ENCODE peak calls at places on chromosomes 11 and 22, in seven cellular contexts. One of them, this sample, is unnamed.

GRCh38 chr11:11027271-11027670 is 169.4 kb upstream of the ZBED5 start:
- DNase-seq in right lobe of liver: no peak
- DNase-seq in astrocyte of the spinal cord: peak; percentile 61
- DNase-seq in fibroblast of mammary gland: peak; percentile 89
- DNase-seq in AG09309: peak; percentile 61
- DNase-seq in IMR-90: peak; percentile 85
- DNase-seq in A549: peak; percentile 36
- DNase-seq in this sample: no peak

GRCh38 chr11:69292221-69292648 is 1.7 kb upstream of the MYEOV start:
- DNase-seq in fibroblast of mammary gland: peak; percentile 33
- DNase-seq in astrocyte of the spinal cord: no peak
- DNase-seq in right lobe of liver: no peak
- DNase-seq in AG09309: no peak
- DNase-seq in A549: peak; percentile 34
- DNase-seq in IMR-90: no peak
- DNase-seq in this sample: no peak

GRCh38 chr22:39353346-39353745 is 3.6 kb downstream of the SYNGR1 start:
- DNase-seq in right lobe of liver: no peak
- DNase-seq in fibroblast of mammary gland: peak; percentile 14
- DNase-seq in IMR-90: no peak
- DNase-seq in A549: no peak
- DNase-seq in astrocyte of the spinal cord: no peak
- DNase-seq in AG09309: no peak
- DNase-seq in this sample: no peak

GRCh38 chr11:134578807-134579708 is 167.0 kb upstream of the B3GAT1 start:
- DNase-seq in right lobe of liver: peak; percentile 39
- DNase-seq in AG09309: no peak
- DNase-seq in A549: no peak
- DNase-seq in IMR-90: no peak
- DNase-seq in astrocyte of the spinal cord: no peak
- DNase-seq in fibroblast of mammary gland: no peak
- DNase-seq in this sample: no peak

GRCh38 chr11:114195981-114196731 is 100.0 kb upstream of the NNMT start:
- DNase-seq in A549: no peak
- DNase-seq in IMR-90: no peak
- DNase-seq in astrocyte of the spinal cord: no peak
- DNase-seq in AG09309: no peak
- DNase-seq in fibroblast of mammary gland: peak; percentile 52
- DNase-seq in right lobe of liver: no peak
- DNase-seq in this sample: no peak

GRCh38 chr11:19367051-19367709 is 126.4 kb upstream of the E2F8 start:
- DNase-seq in A549: no peak
- DNase-seq in IMR-90: peak; percentile 85
- DNase-seq in astrocyte of the spinal cord: peak; percentile 84
- DNase-seq in AG09309: no peak
- DNase-seq in fibroblast of mammary gland: peak; percentile 97
- DNase-seq in right lobe of liver: no peak
- DNase-seq in this sample: no peak

GRCh38 chr22:30968015-30968923 is at the start of gene MORC2:
- DNase-seq in fibroblast of mammary gland: no peak
- DNase-seq in AG09309: no peak
- DNase-seq in astrocyte of the spinal cord: peak; percentile 57
- DNase-seq in A549: peak; percentile 69
- DNase-seq in IMR-90: peak; percentile 15
- DNase-seq in right lobe of liver: peak; percentile 76
- DNase-seq in this sample: no peak

GRCh38 chr11:22920939-22921565 is 60.8 kb upstream of the CCDC179 start:
- DNase-seq in AG09309: peak; percentile 1
- DNase-seq in fibroblast of mammary gland: peak; percentile 43
- DNase-seq in IMR-90: peak; percentile 76
- DNase-seq in astrocyte of the spinal cord: peak; percentile 57
- DNase-seq in A549: peak; percentile 55
- DNase-seq in right lobe of liver: no peak
- DNase-seq in this sample: no peak

GRCh38 chr11:66001941-66002647 is at the start of the genes BANF1 and EIF1AD:
- DNase-seq in IMR-90: peak; percentile 98
- DNase-seq in right lobe of liver: peak; percentile 88
- DNase-seq in AG09309: peak; percentile 90
- DNase-seq in A549: peak; percentile 99
- DNase-seq in astrocyte of the spinal cord: peak; percentile 99
- DNase-seq in fibroblast of mammary gland: peak; percentile 98
- DNase-seq in this sample: peak; percentile 94

GRCh38 chr22:36162127-36163034 is 1.8 kb upstream of the APOL3 start:
- DNase-seq in A549: no peak
- DNase-seq in astrocyte of the spinal cord: no peak
- DNase-seq in fibroblast of mammary gland: no peak
- DNase-seq in IMR-90: no peak
- DNase-seq in right lobe of liver: no peak
- DNase-seq in AG09309: no peak
- DNase-seq in this sample: peak; percentile 59

GRCh38 chr11:35978891-35979290 is 35.0 kb downstream of the LDLRAD3 start:
- DNase-seq in AG09309: no peak
- DNase-seq in IMR-90: no peak
- DNase-seq in astrocyte of the spinal cord: no peak
- DNase-seq in fibroblast of mammary gland: no peak
- DNase-seq in A549: no peak
- DNase-seq in right lobe of liver: no peak
- DNase-seq in this sample: no peak

GRCh38 chr11:78656327-78656726 is 81.7 kb upstream of the NARS2 start:
- DNase-seq in right lobe of liver: no peak
- DNase-seq in fibroblast of mammary gland: no peak
- DNase-seq in IMR-90: no peak
- DNase-seq in AG09309: no peak
- DNase-seq in A549: no peak
- DNase-seq in astrocyte of the spinal cord: no peak
- DNase-seq in this sample: no peak

GRCh38 chr11:43987384-43988039 is 45.1 kb downstream of the C11orf96 start:
- DNase-seq in AG09309: peak; percentile 80
- DNase-seq in IMR-90: peak; percentile 80
- DNase-seq in A549: no peak
- DNase-seq in fibroblast of mammary gland: peak; percentile 97
- DNase-seq in astrocyte of the spinal cord: peak; percentile 85
- DNase-seq in right lobe of liver: peak; percentile 95
- DNase-seq in this sample: no peak

GRCh38 chr11:61294717-61295595 is at the start of gene VWCE:
- DNase-seq in AG09309: no peak
- DNase-seq in IMR-90: peak; percentile 41
- DNase-seq in fibroblast of mammary gland: peak; percentile 33
- DNase-seq in astrocyte of the spinal cord: peak; percentile 35
- DNase-seq in right lobe of liver: peak; percentile 73
- DNase-seq in A549: peak; percentile 50
- DNase-seq in this sample: peak; percentile 85

GRCh38 chr11:62507023-62507422 is 39.6 kb downstream of the AHNAK start:
- DNase-seq in right lobe of liver: no peak
- DNase-seq in IMR-90: no peak
- DNase-seq in fibroblast of mammary gland: no peak
- DNase-seq in AG09309: no peak
- DNase-seq in astrocyte of the spinal cord: no peak
- DNase-seq in A549: no peak
- DNase-seq in this sample: no peak

GRCh38 chr11:62505112-62505783 is 41.4 kb downstream of the AHNAK start:
- DNase-seq in astrocyte of the spinal cord: no peak
- DNase-seq in IMR-90: no peak
- DNase-seq in fibroblast of mammary gland: no peak
- DNase-seq in right lobe of liver: no peak
- DNase-seq in A549: no peak
- DNase-seq in AG09309: no peak
- DNase-seq in this sample: no peak

GRCh38 chr11:62506413-62506940 is 40.1 kb downstream of the AHNAK start:
- DNase-seq in IMR-90: no peak
- DNase-seq in AG09309: no peak
- DNase-seq in A549: no peak
- DNase-seq in astrocyte of the spinal cord: no peak
- DNase-seq in right lobe of liver: no peak
- DNase-seq in fibroblast of mammary gland: no peak
- DNase-seq in this sample: no peak

GRCh38 chr11:62505784-62506145 is 40.8 kb downstream of the AHNAK start:
- DNase-seq in A549: no peak
- DNase-seq in right lobe of liver: no peak
- DNase-seq in AG09309: no peak
- DNase-seq in astrocyte of the spinal cord: no peak
- DNase-seq in fibroblast of mammary gland: no peak
- DNase-seq in IMR-90: no peak
- DNase-seq in this sample: no peak

DNA sequence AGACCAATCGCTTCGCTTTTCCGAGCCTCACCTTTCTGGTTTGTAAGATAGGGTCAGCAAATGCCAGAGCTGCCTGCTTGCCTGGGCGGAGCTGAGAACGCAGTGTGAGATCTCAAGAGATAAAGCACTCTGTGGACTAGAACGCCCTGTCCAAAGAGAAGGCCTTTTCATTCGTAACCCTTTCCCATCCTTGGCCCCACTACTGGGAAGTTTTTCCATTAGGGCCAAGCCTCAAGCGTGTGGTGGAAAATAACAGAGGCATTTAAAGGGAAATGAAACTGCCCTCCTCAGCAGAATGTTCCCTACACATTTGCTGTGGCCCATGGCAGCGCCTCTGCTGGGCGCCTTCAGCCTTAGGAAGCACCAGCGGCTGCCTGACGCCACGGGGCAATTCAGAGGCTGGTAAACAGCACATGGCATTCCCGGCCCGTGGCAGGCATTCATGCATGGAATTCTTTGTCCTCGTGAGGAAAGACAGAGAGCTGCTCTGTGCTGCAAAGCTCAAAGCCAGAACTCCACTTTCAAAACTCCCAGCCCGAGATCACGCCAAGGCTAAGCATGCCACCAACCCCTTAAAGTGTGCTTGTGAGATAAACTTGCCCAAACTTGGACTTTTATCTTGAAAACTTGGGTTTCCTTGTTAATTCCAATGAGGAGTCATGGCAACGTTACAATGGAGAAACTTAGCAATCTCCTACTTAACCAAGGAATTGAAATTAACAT is 38.1 kb downstream of the AHNAK start:
- DNase-seq in astrocyte of the spinal cord: peak; percentile 64
- DNase-seq in A549: peak; percentile 88
- DNase-seq in right lobe of liver: peak; percentile 62
- DNase-seq in IMR-90: peak; percentile 36
- DNase-seq in fibroblast of mammary gland: no peak
- DNase-seq in AG09309: peak; percentile 24
- DNase-seq in this sample: no peak
- TF ChIP-seq CTCF in astrocyte of the spinal cord: peak; percentile 67
- TF ChIP-seq CTCF in A549: peak; percentile 50
- TF ChIP-seq CTCF in right lobe of liver: no peak
- TF ChIP-seq CTCF in IMR-90: peak; percentile 44
- TF ChIP-seq CTCF in fibroblast of mammary gland: peak; percentile 27
- TF ChIP-seq CTCF in AG09309: peak; percentile 60
- TF ChIP-seq CTCF in this sample: peak; percentile 43

GRCh38 chr11:27059431-27059830 is 18.8 kb downstream of the BBOX1 start:
- DNase-seq in fibroblast of mammary gland: no peak
- DNase-seq in AG09309: no peak
- DNase-seq in astrocyte of the spinal cord: no peak
- DNase-seq in A549: no peak
- DNase-seq in right lobe of liver: no peak
- DNase-seq in IMR-90: no peak
- DNase-seq in this sample: no peak

GRCh38 chr11:27058456-27058855 is 17.8 kb downstream of the BBOX1 start:
- DNase-seq in AG09309: peak; percentile 29
- DNase-seq in fibroblast of mammary gland: peak; percentile 69
- DNase-seq in IMR-90: peak; percentile 6
- DNase-seq in A549: no peak
- DNase-seq in right lobe of liver: no peak
- DNase-seq in astrocyte of the spinal cord: no peak
- DNase-seq in this sample: no peak

GRCh38 chr11:27064086-27064485 is 23.5 kb downstream of the BBOX1 start:
- DNase-seq in AG09309: peak; percentile 16
- DNase-seq in IMR-90: no peak
- DNase-seq in right lobe of liver: no peak
- DNase-seq in fibroblast of mammary gland: no peak
- DNase-seq in astrocyte of the spinal cord: no peak
- DNase-seq in A549: no peak
- DNase-seq in this sample: no peak

GRCh38 chr11:27055065-27055682 is 14.6 kb downstream of the BBOX1 start:
- DNase-seq in A549: peak; percentile 78
- DNase-seq in IMR-90: peak; percentile 37
- DNase-seq in astrocyte of the spinal cord: peak; percentile 76
- DNase-seq in fibroblast of mammary gland: peak; percentile 65
- DNase-seq in AG09309: peak; percentile 7
- DNase-seq in right lobe of liver: no peak
- DNase-seq in this sample: no peak

GRCh38 chr11:27061078-27061477 is 20.5 kb downstream of the BBOX1 start:
- DNase-seq in IMR-90: no peak
- DNase-seq in fibroblast of mammary gland: no peak
- DNase-seq in right lobe of liver: no peak
- DNase-seq in AG09309: no peak
- DNase-seq in A549: no peak
- DNase-seq in astrocyte of the spinal cord: no peak
- DNase-seq in this sample: no peak
- H3K4me3 ChIP-seq in IMR-90: no peak overlapping the region
- H3K4me3 ChIP-seq in fibroblast of mammary gland: no peak overlapping the region
- H3K4me3 ChIP-seq in right lobe of liver: no peak overlapping the region
- H3K4me3 ChIP-seq in AG09309: no peak overlapping the region
- H3K4me3 ChIP-seq in A549: no peak overlapping the region
- H3K4me3 ChIP-seq in astrocyte of the spinal cord: no peak overlapping the region
- H3K4me3 ChIP-seq in this sample: no peak overlapping the region

DNA sequence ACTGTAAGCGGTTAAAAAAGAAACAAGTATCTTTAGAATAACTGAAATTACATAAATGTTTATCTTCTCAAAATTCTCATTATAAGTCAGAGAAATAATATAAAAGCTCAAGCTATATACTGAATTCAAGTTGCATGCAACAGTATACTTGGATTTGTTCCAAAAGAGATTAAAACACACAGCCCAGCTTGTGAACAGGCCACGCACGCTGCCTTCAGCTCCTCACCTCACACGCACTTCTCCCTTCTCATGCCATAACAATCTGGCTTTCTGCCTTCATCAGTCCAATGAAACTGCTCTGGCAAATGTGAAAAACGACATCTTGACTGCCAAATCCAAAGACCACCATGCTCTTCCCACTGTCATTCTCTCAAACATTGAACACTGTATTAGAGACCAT is 22.1 kb downstream of the ATP6V1E1 start:
- DNase-seq in right lobe of liver: no peak
- DNase-seq in astrocyte of the spinal cord: no peak
- DNase-seq in AG09309: no peak
- DNase-seq in A549: no peak
- DNase-seq in fibroblast of mammary gland: no peak
- DNase-seq in IMR-90: peak; percentile 65
- DNase-seq in this sample: no peak
- TF ChIP-seq CTCF in right lobe of liver: no peak
- TF ChIP-seq CTCF in astrocyte of the spinal cord: no peak
- TF ChIP-seq CTCF in AG09309: no peak
- TF ChIP-seq CTCF in A549: no peak
- TF ChIP-seq CTCF in fibroblast of mammary gland: no peak
- TF ChIP-seq CTCF in IMR-90: no peak
- TF ChIP-seq CTCF in this sample: no peak

GRCh38 chr11:85680897-85681296 is 5.1 kb downstream of the CCDC89 start:
- DNase-seq in right lobe of liver: no peak
- DNase-seq in fibroblast of mammary gland: no peak
- DNase-seq in astrocyte of the spinal cord: no peak
- DNase-seq in AG09309: no peak
- DNase-seq in A549: no peak
- DNase-seq in IMR-90: no peak
- DNase-seq in this sample: no peak

GRCh38 chr11:85682330-85683305 is 3.4 kb downstream of the CCDC89 start:
- DNase-seq in fibroblast of mammary gland: peak; percentile 52
- DNase-seq in IMR-90: peak; percentile 47
- DNase-seq in A549: peak; percentile 27
- DNase-seq in right lobe of liver: peak; percentile 67
- DNase-seq in astrocyte of the spinal cord: peak; percentile 52
- DNase-seq in AG09309: no peak
- DNase-seq in this sample: peak; percentile 32

GRCh38 chr11:85685131-85685819 is 720 bp downstream of the CCDC89 start:
- DNase-seq in fibroblast of mammary gland: peak; percentile 55
- DNase-seq in AG09309: no peak
- DNase-seq in astrocyte of the spinal cord: no peak
- DNase-seq in right lobe of liver: no peak
- DNase-seq in A549: no peak
- DNase-seq in IMR-90: peak; percentile 68
- DNase-seq in this sample: no peak

GRCh38 chr11:85685820-85686459 is at the start of gene CCDC89:
- DNase-seq in right lobe of liver: peak; percentile 32
- DNase-seq in fibroblast of mammary gland: peak; percentile 99
- DNase-seq in A549: peak; percentile 12
- DNase-seq in AG09309: peak; percentile 73
- DNase-seq in IMR-90: peak; percentile 99
- DNase-seq in astrocyte of the spinal cord: peak; percentile 94
- DNase-seq in this sample: no peak
- H3K4me3 ChIP-seq in right lobe of liver: no peak within 1 kb of the TSS
- H3K4me3 ChIP-seq in fibroblast of mammary gland: peak within 1 kb of the TSS; percentile 70
- H3K4me3 ChIP-seq in A549: no peak within 1 kb of the TSS
- H3K4me3 ChIP-seq in AG09309: peak within 1 kb of the TSS; percentile 22
- H3K4me3 ChIP-seq in IMR-90: peak within 1 kb of the TSS; percentile 52
- H3K4me3 ChIP-seq in astrocyte of the spinal cord: peak within 1 kb of the TSS; percentile 31
- H3K4me3 ChIP-seq in this sample: no peak within 1 kb of the TSS

This sample was measured in GM06990.